ENCODE peak calls at places on chromosomes 2 and 18, in four cellular contexts. R is IMR-90, A is K562, E is GM12878. N is an unnamed sample.

GRCh38 chr18:48590678-48591077 is 51.8 kb downstream of the CTIF start:
- DNase-seq in R (peak; percentile 94), A (no peak), E (no peak), N (no peak)

GRCh38 chr18:56982756-56983155 is 164.1 kb upstream of the BOD1L2 start:
- DNase-seq in R (no peak), A (no peak), E (no peak), N (no peak)

GRCh38 chr2:138831691-138832090 is 51.5 kb upstream of the NXPH2 start:
- DNase-seq in R (no peak), A (no peak), E (no peak), N (no peak)

GRCh38 chr2:29066271-29066860 is 8.0 kb downstream of the PCARE start:
- DNase-seq in R (peak; percentile 68), A (no peak), E (no peak), N (no peak)

GRCh38 chr18:39415471-39415870 is 1849.9 kb upstream of the CELF4 start:
- DNase-seq in R (no peak), A (no peak), E (no peak), N (no peak)

GRCh38 chr18:57561728-57562423 is 24.6 kb downstream of the FECH start:
- DNase-seq in R (peak; percentile 55), A (peak; percentile 63), E (no peak), N (peak; percentile 49)

GRCh38 chr2:101500175-101500574 is 25.3 kb upstream of the RFX8 start:
- DNase-seq in R (peak; percentile 74), A (no peak), E (no peak), N (peak; percentile 24)

GRCh38 chr2:160674076-160674630 is 180.5 kb upstream of the RBMS1 start:
- DNase-seq in R (no peak), A (no peak), E (no peak), N (peak; percentile 62)

GRCh38 chr2:28172114-28172898 is 220.4 kb upstream of the FOSL2 start:
- DNase-seq in R (peak; percentile 57), A (no peak), E (no peak), N (peak; percentile 12)

GRCh38 chr2:231709636-231709980 is 1.3 kb downstream of the PTMA start:
- DNase-seq in R (no peak), A (no peak), E (no peak), N (peak; percentile 27)

GRCh38 chr2:104944495-104944894 is 90.6 kb downstream of the POU3F3 start:
- DNase-seq in R (no peak), A (no peak), E (no peak), N (no peak)

GRCh38 chr2:86764661-86765307 is 25.9 kb downstream of the CD8A start:
- DNase-seq in R (peak; percentile 49), A (peak; percentile 38), E (no peak), N (peak; percentile 73)

GRCh38 chr2:227406177-227407031 is 18.7 kb upstream of the SCYGR1 start:
- DNase-seq in R (peak; percentile 99), A (peak; percentile 54), E (no peak), N (peak; percentile 96)

GRCh38 chr2:215771241-215771640 is 242.1 kb downstream of the MREG start:
- DNase-seq in R (peak; percentile 53), A (no peak), E (no peak), N (no peak)

GRCh38 chr18:3332376-3332775 is 70.4 kb downstream of the MYL12B start:
- DNase-seq in R (peak; percentile 16), A (no peak), E (no peak), N (no peak)

GRCh38 chr2:238299803-238300202 is 11.4 kb upstream of the PER2 start:
- DNase-seq in R (no peak), A (no peak), E (no peak), N (no peak)

GRCh38 chr2:175930504-175930903 is 71.6 kb downstream of the LNPK start:
- DNase-seq in R (no peak), A (no peak), E (no peak), N (peak; percentile 36)

GRCh38 chr2:53859354-53860159 is at the start of gene GPR75:
- DNase-seq in R (peak; percentile 17), A (no peak), E (no peak), N (no peak)

GRCh38 chr2:85234879-85235278 is 92.9 kb downstream of the TGOLN2 start:
- DNase-seq in R (no peak), A (no peak), E (no peak), N (no peak)

GRCh38 chr2:70767699-70768584 is at the start of gene ADD2:
- DNase-seq in R (peak; percentile 1), A (peak; percentile 84), E (no peak), N (peak; percentile 21)

GRCh38 chr2:83850071-83850725 is 608.9 kb downstream of the SUCLG1 start:
- DNase-seq in R (no peak), A (no peak), E (no peak), N (no peak)

GRCh38 chr2:94986392-94986963 is 39.0 kb upstream of the MAL start:
- DNase-seq in R (peak; percentile 70), A (peak; percentile 65), E (peak; percentile 2), N (peak; percentile 52)

GRCh38 chr2:67825476-67825875 is 237.3 kb downstream of the C1D start:
- DNase-seq in R (peak; percentile 82), A (no peak), E (no peak), N (peak; percentile 92)

GRCh38 chr2:18387479-18388206 is 172.8 kb downstream of the RDH14 start:
- DNase-seq in R (peak; percentile 79), A (peak; percentile 68), E (peak; percentile 23), N (peak; percentile 74)

GRCh38 chr2:191629001-191629453 is 48.9 kb upstream of the NABP1 start:
- DNase-seq in R (no peak), A (no peak), E (no peak), N (no peak)

GRCh38 chr2:119694470-119694993 is 15.5 kb downstream of the TMEM177 start:
- DNase-seq in R (no peak), A (no peak), E (no peak), N (no peak)

GRCh38 chr2:101265893-101266499 is 13.3 kb downstream of the CNOT11 start:
- DNase-seq in R (no peak), A (no peak), E (no peak), N (no peak)

GRCh38 chr2:240424341-240425235 is 10.9 kb upstream of the GPC1 start:
- DNase-seq in R (no peak), A (no peak), E (no peak), N (no peak)

GRCh38 chr2:25274868-25275574 is 66.7 kb downstream of the DNMT3A start:
- DNase-seq in R (peak; percentile 52), A (peak; percentile 26), E (no peak), N (no peak)

GRCh38 chr2:74077636-74078035 is 70.1 kb downstream of the BOLA3 start:
- DNase-seq in R (no peak), A (peak; percentile 52), E (no peak), N (no peak)

DNA sequence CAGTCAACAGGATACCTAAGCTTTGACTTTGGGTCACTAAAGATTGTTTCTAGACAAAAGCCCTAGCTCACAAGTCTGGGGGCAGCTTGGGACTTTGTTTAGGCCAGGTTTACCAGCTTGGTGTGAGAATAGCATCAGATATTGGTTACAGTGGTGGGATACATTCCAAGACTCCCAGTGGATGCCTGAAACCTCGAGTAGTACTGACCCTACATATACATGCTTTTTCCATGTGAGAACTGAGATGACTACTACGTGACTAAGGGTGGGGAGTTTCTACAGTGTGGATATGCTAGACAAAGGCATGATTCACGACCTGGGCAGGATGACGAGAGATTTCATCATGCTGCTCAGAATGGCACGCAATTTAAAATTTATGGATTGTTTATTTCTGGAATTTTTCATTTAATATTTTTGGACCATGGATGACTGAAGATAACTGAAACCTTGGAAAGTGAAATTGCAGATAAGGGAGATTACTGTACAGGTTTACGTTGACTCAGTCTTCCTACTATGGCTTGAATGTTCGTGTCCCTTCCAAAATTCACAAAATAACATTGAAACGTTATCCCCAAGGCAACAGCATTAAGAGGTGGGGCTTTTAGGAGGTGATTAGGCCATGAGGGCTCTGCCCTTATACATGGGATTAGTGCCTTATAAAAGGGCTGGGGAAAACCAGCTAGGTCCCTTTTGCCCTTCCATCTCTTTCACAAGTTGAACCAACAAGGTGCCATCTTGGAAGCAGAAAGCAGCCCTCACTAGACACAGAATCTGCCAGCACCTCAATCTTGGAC is 50.2 kb upstream of the CTAGE1 start:
- DNase-seq in R (peak; percentile 100), A (no peak), E (no peak), N (peak; percentile 92)
- H3K27ac ChIP-seq in R (peak overlapping the region; percentile 65), A (peak overlapping the region; percentile 54), E (no peak overlapping the region), N (peak overlapping the region; percentile 97)

DNA sequence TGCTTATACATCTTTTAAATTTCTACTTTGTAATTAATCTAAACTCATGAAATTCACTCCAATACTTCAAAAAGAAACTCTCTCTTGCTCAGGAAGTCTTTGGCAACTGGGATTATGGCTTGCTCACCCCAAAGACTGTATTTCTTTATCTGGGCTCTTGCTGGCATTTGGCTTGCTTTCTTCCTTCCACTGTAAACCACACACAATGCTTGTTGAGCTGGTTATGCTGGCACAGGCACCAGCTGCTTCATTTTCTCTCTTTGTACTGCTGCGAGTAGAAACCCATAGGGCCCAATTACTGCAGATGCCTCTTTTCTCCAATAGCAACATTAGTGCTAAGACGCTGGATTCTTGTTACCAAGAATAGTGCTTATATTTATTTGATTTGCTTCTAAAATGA is 51.4 kb downstream of the SLC38A11 start:
- DNase-seq in R (no peak), A (no peak), E (no peak), N (peak; percentile 55)
- TF ChIP-seq FOS in R (no peak), A (no peak), E (no peak), N (no peak)

GRCh38 chr2:127622561-127623387 is 23.2 kb upstream of the GPR17 start:
- DNase-seq in R (no peak), A (no peak), E (no peak), N (no peak)
- H3K9ac ChIP-seq in R (no peak overlapping the region), A (no peak overlapping the region), E (no peak overlapping the region), N (no peak overlapping the region)

GRCh38 chr2:11404381-11405073 is 60.1 kb upstream of the ROCK2 start:
- DNase-seq in R (no peak), A (no peak), E (no peak), N (peak; percentile 47)
- H3K27ac ChIP-seq in R (no peak overlapping the region), A (no peak overlapping the region), E (no peak overlapping the region), N (peak overlapping the region; percentile 54)

GRCh38 chr2:96663177-96663576 is 20.6 kb downstream of the FER1L5 start:
- DNase-seq in R (no peak), A (no peak), E (no peak), N (no peak)

GRCh38 chr2:96663829-96664228 is 21.3 kb downstream of the FER1L5 start:
- DNase-seq in R (no peak), A (no peak), E (no peak), N (no peak)

GRCh38 chr2:96662360-96662759 is 19.8 kb downstream of the FER1L5 start:
- DNase-seq in R (no peak), A (no peak), E (no peak), N (no peak)

GRCh38 chr2:96665083-96665569 is 22.6 kb downstream of the FER1L5 start:
- DNase-seq in R (peak; percentile 99), A (no peak), E (no peak), N (peak; percentile 76)

GRCh38 chr2:96664366-96664765 is 21.8 kb downstream of the FER1L5 start:
- DNase-seq in R (no peak), A (no peak), E (no peak), N (no peak)
- TF ChIP-seq FOS in R (no peak), A (no peak), E (no peak), N (no peak)

N was measured in endothelial cell of umbilical vein.